ENCODE peak calls at places on chromosomes 3 and 15, in five cellular contexts. One of them, this sample, is unnamed.

GRCh38 chr3:159669024-159669476 is 319.6 kb upstream of the IL12A start:
- DNase-seq in A549: peak; percentile 62
- DNase-seq in IMR-90: peak; percentile 85
- DNase-seq in H1: no peak
- DNase-seq in HepG2: no peak
- DNase-seq in this sample: no peak

GRCh38 chr3:118637866-118638265 is 396.8 kb downstream of the IGSF11 start:
- DNase-seq in A549: no peak
- DNase-seq in IMR-90: no peak
- DNase-seq in H1: no peak
- DNase-seq in HepG2: no peak
- DNase-seq in this sample: no peak

GRCh38 chr3:112293368-112294321 is at the start of gene SLC9C1:
- DNase-seq in A549: peak; percentile 21
- DNase-seq in IMR-90: peak; percentile 74
- DNase-seq in H1: no peak
- DNase-seq in HepG2: peak; percentile 38
- DNase-seq in this sample: peak; percentile 37

GRCh38 chr15:67832031-67832551 is 6.8 kb downstream of the SKOR1 start:
- DNase-seq in A549: no peak
- DNase-seq in IMR-90: peak; percentile 29
- DNase-seq in H1: no peak
- DNase-seq in HepG2: no peak
- DNase-seq in this sample: no peak

GRCh38 chr3:18649666-18650363 is 224.7 kb upstream of the SATB1 start:
- DNase-seq in A549: no peak
- DNase-seq in IMR-90: no peak
- DNase-seq in H1: no peak
- DNase-seq in HepG2: no peak
- DNase-seq in this sample: no peak

GRCh38 chr3:20462226-20462625 is 276.2 kb upstream of the SGO1 start:
- DNase-seq in A549: no peak
- DNase-seq in IMR-90: no peak
- DNase-seq in H1: no peak
- DNase-seq in HepG2: no peak
- DNase-seq in this sample: no peak

GRCh38 chr3:101249512-101249911 is 70.9 kb downstream of the IMPG2 start:
- DNase-seq in A549: no peak
- DNase-seq in IMR-90: no peak
- DNase-seq in H1: no peak
- DNase-seq in HepG2: no peak
- DNase-seq in this sample: no peak

GRCh38 chr15:72339777-72340177 is 19.8 kb upstream of the CELF6 start:
- DNase-seq in A549: peak; percentile 72
- DNase-seq in IMR-90: peak; percentile 91
- DNase-seq in H1: no peak
- DNase-seq in HepG2: peak; percentile 47
- DNase-seq in this sample: no peak

GRCh38 chr15:24901409-24901808 is 53.4 kb upstream of the SNRPN start:
- DNase-seq in A549: no peak
- DNase-seq in IMR-90: no peak
- DNase-seq in H1: no peak
- DNase-seq in HepG2: peak; percentile 20
- DNase-seq in this sample: no peak

GRCh38 chr3:60104045-60104444 is 1054.2 kb upstream of the CFAP20DC start:
- DNase-seq in A549: no peak
- DNase-seq in IMR-90: no peak
- DNase-seq in H1: no peak
- DNase-seq in HepG2: no peak
- DNase-seq in this sample: no peak

GRCh38 chr3:13202744-13203397 is 129.6 kb upstream of the IQSEC1 start:
- DNase-seq in A549: no peak
- DNase-seq in IMR-90: no peak
- DNase-seq in H1: no peak
- DNase-seq in HepG2: no peak
- DNase-seq in this sample: no peak

GRCh38 chr3:51394541-51394940 is 3.5 kb downstream of the RBM15B start:
- DNase-seq in A549: no peak
- DNase-seq in IMR-90: no peak
- DNase-seq in H1: no peak
- DNase-seq in HepG2: no peak
- DNase-seq in this sample: no peak

GRCh38 chr15:67329984-67330733 is 75.6 kb downstream of the IQCH start:
- DNase-seq in A549: no peak
- DNase-seq in IMR-90: no peak
- DNase-seq in H1: no peak
- DNase-seq in HepG2: no peak
- DNase-seq in this sample: no peak

GRCh38 chr3:2268779-2269178 is 170.1 kb downstream of the CNTN4 start:
- DNase-seq in A549: no peak
- DNase-seq in IMR-90: no peak
- DNase-seq in H1: no peak
- DNase-seq in HepG2: no peak
- DNase-seq in this sample: no peak

GRCh38 chr3:45817788-45818523 is 21.6 kb upstream of the SLC6A20 start:
- DNase-seq in A549: peak; percentile 30
- DNase-seq in IMR-90: peak; percentile 99
- DNase-seq in H1: no peak
- DNase-seq in HepG2: no peak
- DNase-seq in this sample: no peak

GRCh38 chr3:30476373-30477082 is 129.9 kb upstream of the TGFBR2 start:
- DNase-seq in A549: peak; percentile 43
- DNase-seq in IMR-90: peak; percentile 62
- DNase-seq in H1: no peak
- DNase-seq in HepG2: peak; percentile 82
- DNase-seq in this sample: no peak

GRCh38 chr3:155441026-155441425 is 147.5 kb upstream of the STRIT1 start:
- DNase-seq in A549: no peak
- DNase-seq in IMR-90: no peak
- DNase-seq in H1: no peak
- DNase-seq in HepG2: no peak
- DNase-seq in this sample: no peak

GRCh38 chr15:78306176-78306774 is 6.9 kb upstream of the SKIC8 start:
- DNase-seq in A549: no peak
- DNase-seq in IMR-90: peak; percentile 76
- DNase-seq in H1: no peak
- DNase-seq in HepG2: no peak
- DNase-seq in this sample: peak; percentile 71

GRCh38 chr3:13170317-13170716 is 97.1 kb upstream of the IQSEC1 start:
- DNase-seq in A549: no peak
- DNase-seq in IMR-90: no peak
- DNase-seq in H1: no peak
- DNase-seq in HepG2: no peak
- DNase-seq in this sample: no peak

GRCh38 chr15:60004019-60004845 is at the start of gene FOXB1:
- DNase-seq in A549: no peak
- DNase-seq in IMR-90: no peak
- DNase-seq in H1: no peak
- DNase-seq in HepG2: no peak
- DNase-seq in this sample: no peak

GRCh38 chr3:13112521-13113345 is 39.5 kb upstream of the IQSEC1 start:
- DNase-seq in A549: no peak
- DNase-seq in IMR-90: no peak
- DNase-seq in H1: no peak
- DNase-seq in HepG2: no peak
- DNase-seq in this sample: no peak

GRCh38 chr3:21447471-21448205 is 303.4 kb downstream of the ZNF385D start:
- DNase-seq in A549: no peak
- DNase-seq in IMR-90: peak; percentile 52
- DNase-seq in H1: no peak
- DNase-seq in HepG2: no peak
- DNase-seq in this sample: no peak

GRCh38 chr3:172211123-172211522 is 171.7 kb downstream of the FNDC3B start:
- DNase-seq in A549: no peak
- DNase-seq in IMR-90: peak; percentile 25
- DNase-seq in H1: no peak
- DNase-seq in HepG2: no peak
- DNase-seq in this sample: no peak

GRCh38 chr3:69542265-69543079 is 156.6 kb upstream of the FRMD4B start:
- DNase-seq in A549: no peak
- DNase-seq in IMR-90: no peak
- DNase-seq in H1: no peak
- DNase-seq in HepG2: no peak
- DNase-seq in this sample: no peak

GRCh38 chr3:124793054-124793740 is 62.9 kb downstream of the UMPS start:
- DNase-seq in A549: no peak
- DNase-seq in IMR-90: no peak
- DNase-seq in H1: no peak
- DNase-seq in HepG2: no peak
- DNase-seq in this sample: no peak

GRCh38 chr15:64772488-64772887 is 2.9 kb downstream of the RBPMS2 start:
- DNase-seq in A549: no peak
- DNase-seq in IMR-90: no peak
- DNase-seq in H1: no peak
- DNase-seq in HepG2: no peak
- DNase-seq in this sample: no peak

GRCh38 chr3:145197051-145197562 is 963.9 kb downstream of the PLOD2 start:
- DNase-seq in A549: no peak
- DNase-seq in IMR-90: no peak
- DNase-seq in H1: no peak
- DNase-seq in HepG2: no peak
- DNase-seq in this sample: no peak

GRCh38 chr3:52873433-52874159 is 23.8 kb downstream of the STIMATE start:
- DNase-seq in A549: no peak
- DNase-seq in IMR-90: peak; percentile 87
- DNase-seq in H1: no peak
- DNase-seq in HepG2: no peak
- DNase-seq in this sample: peak; percentile 17

GRCh38 chr3:190064112-190064511 is 56.6 kb downstream of the P3H2 start:
- DNase-seq in A549: peak; percentile 15
- DNase-seq in IMR-90: peak; percentile 95
- DNase-seq in H1: no peak
- DNase-seq in HepG2: no peak
- DNase-seq in this sample: no peak

GRCh38 chr3:15750143-15750542 is 47.6 kb downstream of the ANKRD28 start:
- DNase-seq in A549: no peak
- DNase-seq in IMR-90: peak; percentile 66
- DNase-seq in H1: no peak
- DNase-seq in HepG2: no peak
- DNase-seq in this sample: no peak

GRCh38 chr3:179348325-179349013 is 960 bp downstream of the MFN1 start:
- DNase-seq in A549: no peak
- DNase-seq in IMR-90: no peak
- DNase-seq in H1: no peak
- DNase-seq in HepG2: peak; percentile 7
- DNase-seq in this sample: peak; percentile 16

DNA sequence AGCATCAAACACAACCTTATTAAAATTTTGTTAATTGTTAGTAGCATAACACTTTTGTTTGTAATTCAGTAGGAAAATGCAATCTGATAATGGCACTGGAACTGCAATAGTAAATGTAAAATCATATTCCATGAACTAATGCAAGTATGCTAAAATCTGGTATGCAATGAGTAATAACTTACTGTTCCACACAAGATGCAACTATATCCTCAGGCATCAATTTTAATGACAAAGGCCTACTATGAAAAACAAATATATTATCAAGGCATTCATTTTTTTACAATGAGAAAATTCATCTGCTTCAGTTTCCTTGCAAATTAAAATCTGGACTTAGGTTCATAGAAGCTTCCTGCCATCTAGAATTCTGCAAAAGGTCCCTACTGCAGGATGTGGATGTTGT is 1.4 kb upstream of the NSMCE3 start:
- DNase-seq in A549: no peak
- DNase-seq in IMR-90: peak; percentile 55
- DNase-seq in H1: no peak
- DNase-seq in HepG2: no peak
- DNase-seq in this sample: no peak
- TF ChIP-seq MAFK in A549: no peak
- TF ChIP-seq MAFK in IMR-90: no peak
- TF ChIP-seq MAFK in H1: no peak
- TF ChIP-seq MAFK in HepG2: no peak
- TF ChIP-seq MAFK in this sample: no peak

GRCh38 chr15:75171408-75171807 is 30.3 kb upstream of the C15orf39 start:
- DNase-seq in A549: no peak
- DNase-seq in IMR-90: peak; percentile 90
- DNase-seq in H1: no peak
- DNase-seq in HepG2: peak; percentile 56
- DNase-seq in this sample: no peak
- TF ChIP-seq MAFK in A549: no peak
- TF ChIP-seq MAFK in IMR-90: no peak
- TF ChIP-seq MAFK in H1: no peak
- TF ChIP-seq MAFK in HepG2: no peak
- TF ChIP-seq MAFK in this sample: no peak

GRCh38 chr3:109563149-109563548 is 225.8 kb upstream of the DPPA4 start:
- DNase-seq in A549: no peak
- DNase-seq in IMR-90: no peak
- DNase-seq in H1: no peak
- DNase-seq in HepG2: no peak
- DNase-seq in this sample: no peak

GRCh38 chr3:109553573-109554371 is 216.4 kb upstream of the DPPA4 start:
- DNase-seq in A549: no peak
- DNase-seq in IMR-90: peak; percentile 18
- DNase-seq in H1: no peak
- DNase-seq in HepG2: no peak
- DNase-seq in this sample: no peak

DNA sequence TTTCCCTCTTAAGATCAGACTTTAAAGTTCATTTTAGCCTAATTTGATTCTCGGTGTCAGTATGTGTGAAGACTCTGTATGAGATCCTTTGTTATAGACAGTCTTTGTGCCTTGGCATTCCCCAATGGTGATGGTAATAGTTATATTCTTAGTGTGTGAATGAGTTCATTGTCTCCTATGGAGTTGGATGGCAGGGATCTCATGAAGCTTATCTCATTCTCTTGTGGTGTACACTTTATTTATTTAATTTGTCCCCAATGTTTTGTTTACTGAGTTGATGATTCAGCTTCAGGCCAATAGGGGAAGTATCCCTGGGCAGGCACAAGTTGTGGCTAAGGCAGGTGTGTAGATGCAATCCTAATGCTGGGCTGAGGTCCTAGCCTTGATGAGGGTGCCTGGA is 222.0 kb upstream of the DPPA4 start:
- DNase-seq in A549: no peak
- DNase-seq in IMR-90: peak; percentile 3
- DNase-seq in H1: no peak
- DNase-seq in HepG2: no peak
- DNase-seq in this sample: no peak
- TF ChIP-seq MAFK in A549: no peak
- TF ChIP-seq MAFK in IMR-90: no peak
- TF ChIP-seq MAFK in H1: no peak
- TF ChIP-seq MAFK in HepG2: no peak
- TF ChIP-seq MAFK in this sample: no peak

GRCh38 chr3:193796089-193796488 is 203.1 kb downstream of the OPA1 start:
- DNase-seq in A549: no peak
- DNase-seq in IMR-90: no peak
- DNase-seq in H1: no peak
- DNase-seq in HepG2: no peak
- DNase-seq in this sample: no peak

GRCh38 chr3:193798097-193798496 is 205.1 kb downstream of the OPA1 start:
- DNase-seq in A549: no peak
- DNase-seq in IMR-90: no peak
- DNase-seq in H1: no peak
- DNase-seq in HepG2: no peak
- DNase-seq in this sample: no peak

GRCh38 chr3:193794002-193794835 is 201.2 kb downstream of the OPA1 start:
- DNase-seq in A549: no peak
- DNase-seq in IMR-90: no peak
- DNase-seq in H1: no peak
- DNase-seq in HepG2: peak; percentile 29
- DNase-seq in this sample: peak; percentile 83

GRCh38 chr3:193791041-193792032 is 198.3 kb downstream of the OPA1 start:
- DNase-seq in A549: no peak
- DNase-seq in IMR-90: no peak
- DNase-seq in H1: no peak
- DNase-seq in HepG2: no peak
- DNase-seq in this sample: no peak

GRCh38 chr3:193795062-193795690 is 202.2 kb downstream of the OPA1 start:
- DNase-seq in A549: no peak
- DNase-seq in IMR-90: no peak
- DNase-seq in H1: no peak
- DNase-seq in HepG2: no peak
- DNase-seq in this sample: no peak
- TF ChIP-seq MAFK in A549: no peak
- TF ChIP-seq MAFK in IMR-90: no peak
- TF ChIP-seq MAFK in H1: no peak
- TF ChIP-seq MAFK in HepG2: no peak
- TF ChIP-seq MAFK in this sample: no peak